ENCODE peak calls at places on chromosomes 11 and 22, in four cellular contexts. S is WTC11, K is GM12878, J is K562. C is an unnamed sample.

GRCh38 chr22:23533771-23534191 is 46.3 kb downstream of the IGLL1 start:
- DNase-seq in S (no peak), K (no peak), J (peak), C (no peak)

GRCh38 chr22:50016988-50017700 is 4.6 kb upstream of the IL17REL start:
- DNase-seq in S (no peak), K (peak), J (no peak), C (no peak)

GRCh38 chr22:21865041-21865440 is 2.4 kb downstream of the MAPK1 start:
- DNase-seq in S (no peak), K (no peak), J (no peak), C (no peak)

GRCh38 chr11:14114269-14114668 is 151.7 kb downstream of the SPON1 start:
- DNase-seq in S (no peak), K (no peak), J (no peak), C (no peak)

GRCh38 chr11:209275-210121 is 2.0 kb downstream of the RIC8A start:
- DNase-seq in S (no peak), K (no peak), J (no peak), C (no peak)

GRCh38 chr11:109208116-109208515 is 213.9 kb upstream of the C11orf87 start:
- DNase-seq in S (no peak), K (no peak), J (no peak), C (no peak)

GRCh38 chr11:1983601-1983961 is 14.1 kb downstream of the H19 start:
- DNase-seq in S (no peak), K (no peak), J (no peak), C (no peak)

GRCh38 chr11:61955031-61955415 is 4.9 kb downstream of the BEST1 start:
- DNase-seq in S (peak), K (no peak), J (peak), C (peak)

GRCh38 chr11:124814739-124815138 is 14.5 kb upstream of the MSANTD2 start:
- DNase-seq in S (no peak), K (no peak), J (no peak), C (no peak)

GRCh38 chr22:43151251-43152000 is at the start of gene TSPO:
- DNase-seq in S (no peak), K (no peak), J (peak), C (no peak)

GRCh38 chr22:31692186-31692886 is 30.3 kb upstream of the PISD start:
- DNase-seq in S (no peak), K (no peak), J (no peak), C (no peak)

GRCh38 chr11:118930152-118930712 is 4.5 kb upstream of the BCL9L start:
- DNase-seq in S (peak), K (peak), J (peak), C (peak)

GRCh38 chr11:67351275-67352005 is 1.9 kb downstream of the POLD4 start:
- DNase-seq in S (peak), K (no peak), J (peak), C (no peak)

GRCh38 chr11:133500435-133500834 is 31.9 kb downstream of the OPCML start:
- DNase-seq in S (no peak), K (no peak), J (no peak), C (no peak)

GRCh38 chr11:133503776-133504175 is 28.5 kb downstream of the OPCML start:
- DNase-seq in S (no peak), K (no peak), J (no peak), C (no peak)

GRCh38 chr11:133500936-133501335 is 31.4 kb downstream of the OPCML start:
- DNase-seq in S (no peak), K (no peak), J (no peak), C (no peak)

GRCh38 chr11:133501643-133502535 is 30.4 kb downstream of the OPCML start:
- DNase-seq in S (no peak), K (no peak), J (no peak), C (no peak)

GRCh38 chr11:133498969-133499368 is 33.3 kb downstream of the OPCML start:
- DNase-seq in S (no peak), K (no peak), J (no peak), C (no peak)
- TF ChIP-seq TCF7 in S (no peak), K (no peak), J (no peak), C (no peak)

GRCh38 chr22:46638601-46639431 is 18.6 kb downstream of the GRAMD4 start:
- DNase-seq in S (no peak), K (no peak), J (no peak), C (peak)
- TF ChIP-seq TCF7 in S (no peak), K (no peak), J (no peak), C (peak)

GRCh38 chr11:8203980-8204379 is 35.2 kb upstream of the RIC3 start:
- DNase-seq in S (no peak), K (no peak), J (no peak), C (no peak)

GRCh38 chr11:8207080-8208000 is 38.5 kb upstream of the RIC3 start:
- DNase-seq in S (no peak), K (no peak), J (no peak), C (no peak)

GRCh38 chr11:8204596-8204995 is 35.8 kb upstream of the RIC3 start:
- DNase-seq in S (no peak), K (no peak), J (no peak), C (no peak)

GRCh38 chr11:8205566-8205965 is 36.7 kb upstream of the RIC3 start:
- DNase-seq in S (no peak), K (no peak), J (no peak), C (no peak)

DNA sequence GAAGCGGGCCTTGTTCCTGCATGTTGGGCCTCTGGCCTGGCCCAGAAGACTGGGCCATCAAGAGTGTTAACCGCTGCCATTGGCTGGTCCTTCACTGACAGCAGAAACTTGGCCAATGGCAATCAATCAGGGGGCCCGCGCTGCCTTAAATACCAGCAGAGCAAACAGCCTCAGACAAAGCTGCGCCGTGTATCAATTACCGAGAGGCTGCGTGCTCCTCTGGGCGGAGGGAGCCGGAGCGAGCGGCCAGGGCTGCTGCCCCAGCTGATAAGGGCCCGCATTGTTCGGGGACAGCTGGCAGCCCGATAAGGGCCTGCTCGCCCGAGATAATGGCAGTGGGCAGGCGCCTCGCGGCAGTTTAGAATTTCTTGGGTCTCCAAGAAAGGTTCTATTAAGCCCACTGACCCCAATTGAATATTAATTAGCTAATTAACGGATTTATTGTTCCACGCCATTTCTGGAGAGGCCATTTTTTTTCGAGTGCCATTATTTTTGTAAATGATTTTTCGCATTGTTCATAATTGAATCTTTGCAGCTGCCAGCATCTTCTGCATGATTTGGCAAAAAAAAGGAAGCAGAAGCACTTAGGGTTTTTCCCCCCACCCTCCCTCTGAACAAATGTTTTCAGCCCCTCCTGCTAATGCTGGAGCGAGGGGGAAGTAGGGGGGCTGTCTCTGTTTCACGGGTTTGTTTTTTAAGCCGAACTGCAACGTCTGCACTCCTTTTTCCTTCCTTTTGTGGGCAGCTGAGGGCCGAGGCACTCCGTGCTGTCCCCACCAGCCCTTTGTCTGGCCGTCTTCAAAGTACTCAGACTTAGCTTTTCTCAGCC is 37.6 kb upstream of the RIC3 start:
- DNase-seq in S (no peak), K (no peak), J (peak), C (no peak)
- TF ChIP-seq TCF7 in S (no peak), K (no peak), J (no peak), C (no peak)

GRCh38 chr11:114059278-114059983 is at the start of gene ZBTB16:
- DNase-seq in S (peak), K (no peak), J (no peak), C (no peak)

GRCh38 chr11:114060402-114061052 is 1.0 kb downstream of the ZBTB16 start:
- DNase-seq in S (peak), K (no peak), J (no peak), C (no peak)

GRCh38 chr11:114062272-114062671 is 2.8 kb downstream of the ZBTB16 start:
- DNase-seq in S (no peak), K (no peak), J (no peak), C (no peak)

GRCh38 chr11:114059984-114060401 is 482 bp downstream of the ZBTB16 start:
- DNase-seq in S (no peak), K (no peak), J (peak), C (no peak)

DNA sequence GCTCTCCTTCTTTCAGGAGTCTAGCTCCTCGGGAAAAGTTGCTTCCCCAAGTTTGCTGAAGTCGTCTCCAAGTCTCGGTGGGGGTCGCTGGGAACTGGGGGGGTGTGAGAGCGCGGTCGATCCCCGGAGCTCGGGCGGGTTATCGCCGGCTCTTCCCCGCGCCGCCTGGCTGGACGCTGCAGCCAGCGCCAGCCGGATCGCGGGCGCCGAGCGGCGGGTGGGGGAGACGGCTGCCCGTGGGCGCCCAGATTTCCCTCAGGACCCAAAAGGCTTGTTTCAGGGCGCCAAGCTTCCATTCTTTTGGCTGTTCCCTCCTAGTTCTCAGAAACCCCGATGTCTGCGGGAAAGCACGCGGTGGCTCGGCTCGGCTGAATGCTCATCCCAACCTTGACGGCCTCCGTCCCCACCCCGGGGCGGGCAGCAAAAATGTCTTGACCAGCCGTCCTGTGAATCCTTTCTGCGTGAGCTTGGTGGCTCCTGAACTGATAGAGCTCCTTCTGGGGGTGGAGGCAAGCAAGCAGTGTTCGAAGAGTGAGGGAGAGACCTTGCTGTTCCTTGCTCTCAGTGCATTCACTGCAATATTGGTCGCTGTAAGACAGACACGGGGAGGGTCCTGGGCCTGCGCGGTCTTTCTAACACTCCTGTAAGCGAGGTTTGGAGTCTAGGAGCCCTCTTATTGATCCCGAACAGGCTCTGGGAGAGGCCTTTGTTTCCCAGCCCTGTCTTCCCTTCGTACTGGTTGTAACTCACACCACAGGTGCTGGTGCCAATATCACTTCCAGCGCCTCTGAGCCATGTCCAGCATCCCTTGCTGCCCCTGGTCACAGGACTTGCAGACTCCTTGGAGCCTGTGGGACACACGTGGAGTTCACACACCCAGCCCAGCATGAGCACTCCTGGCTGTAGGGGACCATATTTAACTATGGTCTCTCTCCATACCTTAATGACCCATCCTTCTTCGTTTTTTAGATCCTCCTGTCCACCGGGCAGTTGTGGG is 1.8 kb downstream of the ZBTB16 start:
- DNase-seq in S (peak), K (no peak), J (no peak), C (no peak)
- TF ChIP-seq TCF7 in S (no peak), K (no peak), J (no peak), C (no peak)

GRCh38 chr11:33684003-33684715 is 16.5 kb downstream of the C11orf91 start:
- DNase-seq in S (no peak), K (no peak), J (no peak), C (no peak)
- TF ChIP-seq TCF7 in S (no peak), K (no peak), J (no peak), C (no peak)

DNA sequence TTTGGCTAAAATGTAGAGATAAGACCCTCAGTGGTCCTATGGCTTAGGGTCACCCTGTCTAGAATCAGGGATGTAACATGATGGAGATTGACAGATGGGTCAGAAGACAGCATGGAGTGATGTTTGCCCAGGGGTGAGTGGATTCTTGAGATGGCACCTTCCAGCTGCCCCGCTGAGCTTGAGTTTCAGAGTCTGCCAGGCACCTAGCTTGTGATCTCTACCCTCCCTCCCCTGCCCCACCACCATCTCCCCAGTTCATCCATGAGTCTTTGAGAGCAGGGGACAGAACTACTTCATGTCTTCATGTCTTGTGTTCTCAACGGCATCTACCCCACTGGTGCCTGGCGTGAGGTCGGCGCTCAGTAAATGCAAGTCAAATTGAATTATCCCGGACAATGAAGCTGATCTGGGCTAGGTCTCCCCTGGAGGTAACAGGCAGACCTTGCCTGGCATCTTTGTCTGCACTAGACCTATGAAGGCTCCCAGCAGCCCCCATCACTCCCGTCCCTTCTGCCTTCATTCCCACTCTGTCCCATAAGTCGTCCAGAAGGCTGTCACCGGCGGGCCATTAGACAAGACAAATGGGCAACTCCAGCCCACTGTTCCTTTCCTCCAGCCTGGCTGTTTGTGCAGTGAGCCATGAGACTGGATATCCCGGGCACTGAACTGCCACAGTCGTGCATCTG is 239.2 kb upstream of the TBCEL start:
- DNase-seq in S (no peak), K (no peak), J (no peak), C (no peak)
- TF ChIP-seq TCF7 in S (no peak), K (no peak), J (no peak), C (no peak)